ENCODE peak calls at places on chromosomes 12 and 14, in four cellular contexts. A, U, V and X are unnamed samples.

GRCh38 chr14:105484069-105484996 is 2.4 kb upstream of the CRIP1 start:
- DNase-seq in U (no peak), V (peak), A (no peak), X (peak)

GRCh38 chr12:54039417-54040147 is 6.7 kb downstream of the HOXC5 start:
- DNase-seq in U (no peak), V (no peak), A (no peak), X (no peak)

GRCh38 chr12:72075401-72075800 is 136.8 kb downstream of the TPH2 start:
- DNase-seq in A (no peak), V (no peak), U (no peak), X (no peak)

GRCh38 chr14:61121293-61121897 is 140.3 kb downstream of the SLC38A6 start:
- DNase-seq in A (no peak), V (no peak), U (no peak), X (no peak)

GRCh38 chr14:96136361-96136760 is 68.3 kb upstream of the BDKRB2 start:
- DNase-seq in A (no peak), U (no peak), V (peak), X (peak)

GRCh38 chr14:104427126-104427851 is 152.3 kb upstream of the C14orf180 start:
- DNase-seq in V (no peak), U (no peak), A (no peak), X (no peak)

GRCh38 chr14:87217023-87217422 is 776.0 kb downstream of the GALC start:
- DNase-seq in V (no peak), U (no peak), A (no peak), X (no peak)

GRCh38 chr12:132106921-132107320 is 37.2 kb downstream of the DDX51 start:
- DNase-seq in V (no peak), U (no peak), A (no peak), X (no peak)

GRCh38 chr14:63938198-63939005 is 85.6 kb downstream of the SYNE2 start:
- DNase-seq in V (peak), U (no peak), A (no peak), X (no peak)

GRCh38 chr12:49635656-49636055 is 12.3 kb downstream of the PRPF40B start:
- DNase-seq in V (no peak), U (no peak), A (no peak), X (no peak)

GRCh38 chr14:76968621-76969063 is 59.9 kb downstream of the IRF2BPL start:
- DNase-seq in A (no peak), U (peak), V (peak), X (no peak)

DNA sequence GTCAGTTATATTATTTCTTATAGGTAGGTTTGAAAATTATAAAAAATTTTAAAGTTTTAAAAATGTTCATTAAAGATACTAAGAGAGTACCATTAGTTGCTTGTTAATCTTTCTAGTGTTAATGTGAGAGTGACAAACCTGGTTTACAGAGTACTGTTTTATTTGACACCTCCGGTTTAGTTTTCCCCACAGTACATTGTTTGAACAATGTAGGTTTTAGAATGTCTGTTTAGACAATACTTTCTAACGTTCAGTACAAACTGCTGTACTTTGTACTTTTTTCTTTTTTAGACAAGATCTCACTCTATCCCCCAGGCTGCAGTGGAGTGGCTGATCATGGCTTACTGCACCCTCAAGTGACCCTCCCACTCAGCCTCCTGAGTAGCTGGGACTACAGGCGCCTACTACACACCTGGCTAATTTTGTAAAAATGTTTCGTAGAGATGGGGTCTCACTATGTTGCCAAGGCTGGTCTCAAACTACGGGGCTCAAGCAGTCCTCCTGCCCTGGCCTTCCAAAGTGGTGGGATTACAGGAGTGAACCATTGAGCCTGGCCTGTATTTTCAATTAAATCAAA is 3.2 kb downstream of the BICDL1 start:
- DNase-seq in V (no peak), U (no peak), A (no peak), X (no peak)
- H3K4me3 ChIP-seq in V (no peak), U (no peak), A (no peak), X (no peak)

GRCh38 chr14:101562659-101563351 is 1.5 kb downstream of the DIO3 start:
- DNase-seq in A (no peak), U (no peak), V (no peak), X (no peak)

GRCh38 chr14:101559624-101560533 is 1.4 kb upstream of the DIO3 start:
- DNase-seq in A (no peak), V (no peak), U (peak), X (no peak)

GRCh38 chr14:101561897-101562490 is 699 bp downstream of the DIO3 start:
- DNase-seq in U (no peak), A (no peak), V (no peak), X (no peak)

GRCh38 chr14:101560534-101561113 is 671 bp upstream of the DIO3 start:
- DNase-seq in U (peak), V (no peak), A (no peak), X (no peak)

DNA sequence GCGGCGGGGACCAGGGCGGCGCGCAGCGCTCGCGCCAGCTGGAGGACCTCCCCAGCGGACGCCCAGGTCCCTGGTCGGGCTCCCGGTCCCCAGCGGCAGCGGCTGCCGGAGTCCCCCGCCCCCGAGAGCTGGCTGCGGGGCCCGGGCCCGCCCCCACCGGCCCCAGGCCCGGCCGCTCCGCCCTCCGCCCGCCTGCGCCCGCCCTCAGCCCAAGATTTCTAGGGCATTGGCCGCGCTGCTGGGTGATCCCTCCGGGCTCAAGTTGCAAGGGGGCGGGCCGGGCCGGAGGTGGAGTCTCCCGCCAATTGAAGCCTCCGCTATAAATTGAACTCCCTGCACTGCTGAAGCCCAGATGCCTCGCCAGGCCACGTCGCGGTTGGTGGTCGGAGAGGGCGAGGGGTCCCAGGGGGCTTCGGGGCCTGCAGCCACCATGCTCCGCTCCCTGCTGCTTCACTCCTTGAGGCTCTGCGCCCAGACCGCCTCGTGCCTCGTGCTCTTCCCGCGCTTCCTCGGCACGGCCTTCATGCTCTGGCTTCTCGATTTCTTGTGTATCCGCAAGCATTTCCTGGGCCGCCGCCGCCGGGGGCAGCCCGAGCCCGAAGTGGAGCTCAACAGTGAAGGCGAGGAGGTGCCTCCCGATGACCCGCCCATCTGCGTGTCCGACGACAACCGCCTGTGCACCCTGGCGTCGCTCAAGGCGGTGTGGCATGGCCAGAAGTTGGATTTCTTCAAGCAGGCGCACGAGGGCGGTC is at the start of gene DIO3:
- DNase-seq in U (peak), A (no peak), V (no peak), X (no peak)
- H3K4me3 ChIP-seq in U (peak), A (no peak), V (peak), X (no peak)

DNA sequence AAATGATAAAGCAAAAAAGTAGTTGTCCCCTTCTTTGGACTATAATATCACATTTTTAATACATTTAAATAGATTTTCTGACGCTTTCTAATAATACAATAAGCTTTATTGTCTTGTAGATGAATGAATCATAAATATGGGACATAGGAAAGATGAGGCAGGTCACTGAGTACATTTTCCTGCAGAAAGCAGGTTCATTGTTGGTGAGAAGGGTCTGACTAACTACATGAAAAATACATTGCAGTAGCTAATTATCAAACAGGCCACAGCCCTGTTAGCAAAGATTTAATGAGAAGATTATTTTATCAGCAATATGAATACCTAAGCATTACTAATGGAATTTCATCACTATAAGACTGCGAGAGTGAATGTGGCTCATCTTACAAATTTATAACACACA is 45.6 kb downstream of the ABCD2 start:
- DNase-seq in U (no peak), V (no peak), A (no peak), X (no peak)
- H3K4me3 ChIP-seq in U (no peak), V (no peak), A (no peak), X (no peak)

GRCh38 chr12:83196694-83197350 is 510.1 kb downstream of the TMTC2 start:
- DNase-seq in V (no peak), U (no peak), A (no peak), X (no peak)

GRCh38 chr12:83199069-83199468 is 512.4 kb downstream of the TMTC2 start:
- DNase-seq in V (no peak), U (no peak), A (no peak), X (no peak)

GRCh38 chr12:83197483-83197914 is 510.8 kb downstream of the TMTC2 start:
- DNase-seq in A (no peak), U (no peak), V (no peak), X (no peak)

DNA sequence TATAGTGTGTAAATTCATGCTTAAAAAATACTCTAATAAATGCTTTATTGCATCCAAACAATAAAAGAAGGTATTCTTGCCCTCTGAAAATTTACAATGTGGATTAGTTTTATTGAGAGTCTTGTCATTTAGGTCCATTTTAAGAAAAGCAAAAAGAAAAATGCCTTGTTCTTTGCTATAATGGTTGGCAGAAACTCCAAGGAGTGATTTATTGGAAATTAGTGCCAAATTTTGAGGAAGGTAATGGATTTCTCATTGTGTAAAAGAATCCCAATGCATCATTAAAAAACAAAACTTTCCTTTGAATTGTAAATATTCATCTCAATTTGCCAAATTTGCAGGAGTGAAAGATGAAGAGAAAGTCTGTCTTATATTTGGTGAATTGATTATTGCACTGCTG is 511.6 kb downstream of the TMTC2 start:
- DNase-seq in V (no peak), U (no peak), A (no peak), X (no peak)
- H3K4me3 ChIP-seq in V (no peak), U (no peak), A (no peak), X (no peak)

DNA sequence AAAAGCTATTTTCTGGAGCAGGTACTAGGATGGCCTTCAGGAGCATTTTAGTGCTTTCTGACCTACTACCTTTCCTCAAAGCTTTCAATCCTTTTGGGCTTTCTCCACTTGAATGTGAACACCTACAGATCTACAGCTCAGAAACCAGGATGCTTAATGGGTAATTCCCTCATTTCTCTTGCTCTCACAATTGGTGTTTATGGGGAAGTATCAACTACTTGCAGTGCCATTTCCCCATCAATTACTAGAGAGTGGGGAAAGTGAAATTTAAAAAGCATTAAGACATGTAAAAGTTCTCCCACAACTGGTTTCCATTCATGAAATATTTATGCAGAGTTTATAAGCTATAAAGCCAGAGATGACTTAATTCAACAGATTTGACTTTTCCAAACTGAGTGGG is 2.1 kb upstream of the YY1 start:
- DNase-seq in A (no peak), U (no peak), V (no peak), X (no peak)
- H3K4me3 ChIP-seq in A (peak), U (peak), V (no peak), X (peak)

DNA sequence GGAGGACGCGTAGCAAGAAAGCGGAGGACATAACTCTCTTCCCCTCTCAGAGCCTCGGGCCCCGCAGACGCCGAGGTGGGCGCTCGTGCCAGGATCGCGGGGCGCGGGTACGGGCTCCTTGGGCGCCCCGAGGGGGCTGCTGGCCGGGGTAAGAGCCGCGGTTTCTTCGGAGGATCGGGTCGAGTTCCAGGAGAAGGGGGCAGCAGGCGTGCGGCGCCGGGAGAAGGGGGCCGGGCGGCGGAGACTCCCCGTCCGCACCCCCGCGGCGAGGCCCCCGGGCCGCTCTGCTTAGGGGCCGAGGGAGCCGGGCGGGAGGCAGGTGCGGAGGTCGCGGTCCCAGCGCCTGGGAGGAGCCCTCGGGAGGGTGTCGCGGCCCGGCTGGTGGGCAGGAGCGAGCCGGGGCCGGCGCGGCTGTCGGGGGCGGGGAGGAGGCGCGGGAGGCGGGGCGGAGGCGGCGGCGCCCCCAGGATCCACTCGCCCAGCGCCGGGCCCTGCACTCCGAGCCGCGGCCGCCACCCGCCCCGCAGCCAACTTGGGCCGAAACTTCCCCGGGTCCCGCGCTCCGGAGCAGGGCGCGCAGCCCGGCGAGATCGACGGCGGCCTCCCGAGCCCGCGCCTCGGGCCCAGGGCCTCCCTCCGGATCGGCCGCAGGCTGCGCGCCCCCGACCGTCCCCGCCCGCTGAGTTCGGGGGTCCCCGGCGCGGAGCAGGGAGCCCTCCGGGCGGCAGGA is 64.4 kb downstream of the FBXL14 start:
- DNase-seq in A (no peak), U (peak), V (no peak), X (peak)
- H3K4me3 ChIP-seq in A (peak), U (peak), V (peak), X (no peak)

GRCh38 chr12:12891646-12892355 is 439 bp downstream of the GPRC5A start:
- DNase-seq in U (no peak), A (no peak), V (no peak), X (peak)
- H3K4me3 ChIP-seq in U (peak), A (peak), V (peak), X (peak)

DNA sequence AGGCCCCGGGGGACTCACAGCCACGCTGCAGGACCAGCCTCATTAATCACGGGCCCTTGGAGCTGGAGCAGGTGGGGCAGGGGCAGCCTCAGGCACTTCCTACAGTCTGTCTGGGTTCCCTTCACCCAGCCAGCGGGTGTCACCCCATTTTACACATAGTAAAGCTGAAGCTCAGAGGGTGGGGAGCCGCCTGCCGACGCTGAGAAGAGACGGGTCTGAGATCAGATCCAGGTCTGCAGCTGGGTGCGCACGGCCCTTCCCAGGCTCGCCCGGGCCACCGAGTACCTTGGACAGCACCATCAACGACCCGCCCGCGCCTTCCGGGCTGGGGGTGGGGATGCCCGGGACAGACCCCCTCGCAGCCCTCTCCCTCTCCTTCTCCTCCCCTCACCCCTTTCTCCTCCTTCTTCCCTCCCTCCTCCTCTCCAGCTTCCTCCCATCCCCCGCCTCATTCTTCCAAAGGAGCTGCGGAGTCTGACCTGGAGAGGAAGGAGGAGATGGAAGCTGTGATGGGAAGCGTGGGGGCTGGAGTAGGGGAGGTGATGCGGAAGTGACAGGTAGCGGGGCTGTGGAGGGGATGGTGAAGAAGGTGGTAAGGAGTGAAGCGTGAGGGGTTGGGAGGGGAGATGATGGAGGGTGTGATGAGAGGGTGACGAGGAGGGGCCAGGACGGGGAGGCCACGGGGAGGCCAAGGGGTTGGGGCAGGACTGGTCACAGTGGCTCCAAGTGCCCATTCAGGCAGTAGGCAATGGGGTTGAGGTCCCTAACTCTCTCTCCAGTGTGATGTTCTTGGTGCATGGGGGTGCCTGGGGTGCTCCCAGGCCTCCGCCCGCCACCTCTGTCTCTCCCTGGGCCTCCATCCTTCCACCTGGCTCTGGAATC is 8.8 kb downstream of the DTX1 start:
- DNase-seq in V (no peak), A (no peak), U (peak), X (no peak)
- H3K4me3 ChIP-seq in V (no peak), A (no peak), U (peak), X (no peak)

GRCh38 chr12:57629897-57630471 is 3.0 kb downstream of the B4GALNT1 start:
- DNase-seq in V (no peak), U (peak), A (no peak), X (no peak)

GRCh38 chr12:57632369-57632897 is 568 bp downstream of the B4GALNT1 start:
- DNase-seq in A (no peak), V (no peak), U (peak), X (peak)

GRCh38 chr12:57632898-57633825 is at the start of gene B4GALNT1:
- DNase-seq in V (peak), U (peak), A (peak), X (peak)

GRCh38 chr12:57630891-57631433 is 2.0 kb downstream of the B4GALNT1 start:
- DNase-seq in V (no peak), U (no peak), A (no peak), X (no peak)

DNA sequence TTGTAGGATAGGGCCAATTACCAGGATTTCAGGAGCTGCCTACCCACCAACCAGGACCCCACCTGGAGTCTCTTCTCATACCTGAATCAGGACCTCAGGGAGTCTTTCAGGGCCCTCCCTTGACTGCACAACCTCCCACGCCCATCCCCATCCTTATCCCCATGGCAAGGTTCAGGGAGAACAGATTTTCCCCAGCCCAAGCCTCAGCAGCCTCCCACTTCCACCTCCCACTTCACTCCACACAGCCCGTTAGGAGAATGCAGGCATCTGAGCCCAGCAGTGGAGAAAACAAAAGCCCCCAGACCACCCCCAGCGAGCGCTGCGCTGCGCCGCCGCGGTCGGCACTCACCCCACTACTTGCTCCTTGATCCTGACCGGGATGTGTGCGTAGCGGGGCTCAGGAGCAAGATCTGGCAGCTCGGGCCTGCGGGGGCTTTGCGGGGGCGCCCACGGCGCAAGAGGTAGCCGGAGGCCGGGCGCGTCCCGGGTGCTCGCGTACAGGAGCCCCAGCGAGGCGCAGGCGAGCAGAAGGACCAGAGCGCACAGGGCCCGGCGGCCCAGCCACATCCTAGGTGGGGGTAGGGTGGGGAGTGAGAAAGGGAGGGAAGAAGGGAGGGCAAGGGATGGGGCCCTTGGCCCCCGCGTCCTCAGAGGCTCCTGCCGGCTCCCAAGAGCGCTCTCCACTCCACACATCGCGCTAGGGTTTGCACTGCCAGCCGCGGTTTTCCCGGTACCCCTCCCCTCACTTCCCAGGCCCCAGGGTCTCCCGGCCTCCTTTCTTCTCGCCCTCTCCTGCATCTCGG is 1.2 kb downstream of the B4GALNT1 start:
- DNase-seq in A (no peak), U (peak), V (no peak), X (no peak)
- H3K4me3 ChIP-seq in A (peak), U (peak), V (peak), X (peak)

GRCh38 chr12:76026643-76027063 is 4.9 kb downstream of the PHLDA1 start:
- DNase-seq in U (no peak), A (no peak), V (no peak), X (no peak)
- H3K4me3 ChIP-seq in U (no peak), A (peak), V (no peak), X (peak)